ENCODE peak calls at places on chromosome 10, in five cellular contexts. F is neural progenitor cell, O is GM12865, A is body of pancreas, U is foreskin keratinocyte. Q is an unnamed sample.

GRCh38 chr10:47285381-47286115 is 14.4 kb upstream of the GDF10 start:
- DNase-seq in A (no peak), F (no peak), O (no peak), U (no peak), Q (no peak)

GRCh38 chr10:122435212-122435827 is 19.1 kb upstream of the ARMS2 start:
- DNase-seq in A (no peak), U (no peak), F (peak), O (peak), Q (no peak)

GRCh38 chr10:71234970-71235681 is 22.8 kb downstream of the UNC5B start:
- DNase-seq in F (peak), A (peak), U (no peak), O (no peak), Q (no peak)

GRCh38 chr10:122814493-122814892 is 31.2 kb downstream of the CUZD1 start:
- DNase-seq in F (no peak), A (no peak), U (no peak), O (no peak), Q (no peak)

GRCh38 chr10:6647811-6648526 is 67.9 kb upstream of the PRKCQ start:
- DNase-seq in A (peak), F (peak), U (peak), O (peak), Q (peak)

GRCh38 chr10:125775491-125776106 is at the start of gene MMP21:
- DNase-seq in U (no peak), F (no peak), A (no peak), O (no peak), Q (no peak)

GRCh38 chr10:114956466-114956865 is 18.5 kb downstream of the TRUB1 start:
- DNase-seq in O (peak), A (no peak), F (no peak), U (no peak), Q (no peak)

GRCh38 chr10:53899463-53899862 is 901.6 kb downstream of the PCDH15 start:
- DNase-seq in U (no peak), F (no peak), A (no peak), O (no peak), Q (no peak)

GRCh38 chr10:17144757-17145156 is 15.1 kb upstream of the CUBN start:
- DNase-seq in O (peak), A (no peak), U (peak), F (no peak), Q (no peak)

GRCh38 chr10:48273741-48274140 is 755 bp downstream of the FRMPD2 start:
- DNase-seq in U (peak), A (no peak), F (no peak), O (no peak), Q (no peak)

GRCh38 chr10:110358869-110359629 is 54.3 kb upstream of the SMNDC1 start:
- DNase-seq in F (no peak), A (peak), U (peak), O (no peak), Q (peak)

GRCh38 chr10:4824791-4825310 is 1.2 kb upstream of the AKR1E2 start:
- DNase-seq in O (no peak), A (no peak), F (no peak), U (no peak), Q (no peak)

GRCh38 chr10:78600740-78601139 is 468.0 kb upstream of the ZMIZ1 start:
- DNase-seq in U (peak), A (no peak), F (no peak), O (no peak), Q (no peak)

GRCh38 chr10:78596556-78596955 is 472.2 kb upstream of the ZMIZ1 start:
- DNase-seq in U (no peak), O (no peak), A (no peak), F (no peak), Q (no peak)

GRCh38 chr10:78600121-78600665 is 468.6 kb upstream of the ZMIZ1 start:
- DNase-seq in U (no peak), F (no peak), A (no peak), O (no peak), Q (no peak)

GRCh38 chr10:78597791-78598555 is 470.8 kb upstream of the ZMIZ1 start:
- DNase-seq in U (no peak), F (no peak), O (no peak), A (no peak), Q (no peak)

GRCh38 chr10:78599122-78599853 is 469.5 kb upstream of the ZMIZ1 start:
- DNase-seq in O (no peak), U (no peak), A (no peak), F (no peak), Q (no peak)
- TF ChIP-seq CTCF in O (no peak), U (no peak), A (peak), F (no peak), Q (no peak)

DNA sequence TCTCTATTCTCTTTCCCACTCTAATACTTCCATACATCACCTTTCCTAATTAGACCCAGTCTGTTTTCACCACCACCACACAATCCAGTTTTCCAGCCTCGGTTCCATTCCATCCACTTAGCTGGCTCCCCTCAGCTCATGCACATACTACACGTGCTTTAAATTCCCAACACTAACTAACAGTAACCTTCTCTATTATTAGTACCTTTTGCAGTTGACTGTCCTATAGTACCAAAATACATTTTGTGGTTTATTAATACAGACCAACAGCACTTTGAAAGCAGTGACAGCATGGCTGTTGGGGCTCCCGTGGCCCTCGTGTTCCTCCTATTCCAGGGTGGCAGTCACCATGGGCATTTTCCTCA is 64.9 kb downstream of the LARP4B start:
- DNase-seq in F (no peak), O (no peak), A (no peak), U (no peak), Q (no peak)
- TF ChIP-seq CTCF in F (no peak), O (no peak), A (no peak), U (no peak), Q (no peak)

GRCh38 chr10:117460846-117461765 is 81.4 kb upstream of the EMX2 start:
- DNase-seq in A (no peak), O (no peak), F (no peak), U (no peak), Q (no peak)

GRCh38 chr10:117463545-117463920 is 79.0 kb upstream of the EMX2 start:
- DNase-seq in U (no peak), F (no peak), O (no peak), A (no peak), Q (no peak)

GRCh38 chr10:117461766-117462423 is 80.7 kb upstream of the EMX2 start:
- DNase-seq in U (peak), A (no peak), O (no peak), F (no peak), Q (no peak)

GRCh38 chr10:117462816-117463544 is 79.6 kb upstream of the EMX2 start:
- DNase-seq in O (no peak), U (peak), F (no peak), A (no peak), Q (no peak)

GRCh38 chr10:117462424-117462792 is 80.1 kb upstream of the EMX2 start:
- DNase-seq in A (no peak), F (peak), O (no peak), U (no peak), Q (no peak)
- TF ChIP-seq CTCF in A (peak), F (peak), O (peak), U (peak), Q (no peak)

DNA sequence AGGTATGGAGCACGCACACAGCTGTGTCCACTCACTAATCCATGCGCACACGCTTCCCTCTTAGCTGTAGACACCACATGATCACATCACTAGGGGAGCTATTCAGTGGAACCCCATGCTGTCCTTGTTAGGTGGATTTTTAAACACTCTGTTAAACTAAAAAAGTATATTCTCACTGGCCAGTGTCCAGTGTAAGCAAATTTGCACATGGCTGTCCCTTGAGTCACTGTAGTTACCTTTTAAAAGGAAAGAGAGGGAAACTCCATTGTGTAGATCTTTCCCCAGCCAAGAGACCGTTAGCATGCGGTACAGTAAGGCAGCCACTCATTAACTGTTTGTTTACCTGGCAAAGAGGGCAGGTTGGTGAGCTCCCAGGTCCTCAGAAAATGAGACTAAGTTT is 81.6 kb upstream of the INSYN2A start:
- DNase-seq in F (no peak), U (no peak), O (no peak), A (no peak), Q (no peak)
- TF ChIP-seq CTCF in F (no peak), U (no peak), O (no peak), A (no peak), Q (no peak)